ENCODE peak calls at places on chromosomes 7 and 10, in five cellular contexts. One of them, this sample, is unnamed.

GRCh38 chr7:151019130-151019447 is 5.2 kb downstream of the ATG9B start:
- DNase-seq in fibroblast of lung: no peak
- DNase-seq in suprapubic skin: no peak
- DNase-seq in GM12878: no peak
- DNase-seq in body of pancreas: no peak
- DNase-seq in this sample: no peak

GRCh38 chr7:107959527-107959898 is 43.4 kb downstream of the LAMB1 start:
- DNase-seq in fibroblast of lung: no peak
- DNase-seq in suprapubic skin: no peak
- DNase-seq in GM12878: no peak
- DNase-seq in body of pancreas: no peak
- DNase-seq in this sample: no peak

GRCh38 chr7:133504825-133505224 is 251.9 kb downstream of the EXOC4 start:
- DNase-seq in fibroblast of lung: peak; percentile 69
- DNase-seq in suprapubic skin: no peak
- DNase-seq in GM12878: no peak
- DNase-seq in body of pancreas: no peak
- DNase-seq in this sample: no peak

GRCh38 chr7:23105086-23105643 is 420 bp upstream of the KLHL7 start:
- DNase-seq in fibroblast of lung: no peak
- DNase-seq in suprapubic skin: no peak
- DNase-seq in GM12878: no peak
- DNase-seq in body of pancreas: no peak
- DNase-seq in this sample: no peak

GRCh38 chr10:65670087-65670486 is 1255.7 kb upstream of the LRRTM3 start:
- DNase-seq in fibroblast of lung: peak; percentile 88
- DNase-seq in suprapubic skin: no peak
- DNase-seq in GM12878: no peak
- DNase-seq in body of pancreas: no peak
- DNase-seq in this sample: no peak

GRCh38 chr10:122468220-122468922 is 7.0 kb downstream of the HTRA1 start:
- DNase-seq in fibroblast of lung: no peak
- DNase-seq in suprapubic skin: no peak
- DNase-seq in GM12878: no peak
- DNase-seq in body of pancreas: no peak
- DNase-seq in this sample: no peak

GRCh38 chr10:29412452-29413004 is 123.7 kb downstream of the LYZL1 start:
- DNase-seq in fibroblast of lung: no peak
- DNase-seq in suprapubic skin: no peak
- DNase-seq in GM12878: no peak
- DNase-seq in body of pancreas: no peak
- DNase-seq in this sample: no peak

GRCh38 chr10:102919237-102919959 is 1.3 kb downstream of the CNNM2 start:
- DNase-seq in fibroblast of lung: peak; percentile 19
- DNase-seq in suprapubic skin: no peak
- DNase-seq in GM12878: no peak
- DNase-seq in body of pancreas: peak; percentile 62
- DNase-seq in this sample: peak; percentile 60

GRCh38 chr10:61904711-61905445 is 3.4 kb downstream of the ARID5B start:
- DNase-seq in fibroblast of lung: peak; percentile 85
- DNase-seq in suprapubic skin: no peak
- DNase-seq in GM12878: peak; percentile 75
- DNase-seq in body of pancreas: peak; percentile 28
- DNase-seq in this sample: no peak

GRCh38 chr7:140263277-140263676 is 86.5 kb upstream of the KDM7A start:
- DNase-seq in fibroblast of lung: no peak
- DNase-seq in suprapubic skin: no peak
- DNase-seq in GM12878: no peak
- DNase-seq in body of pancreas: no peak
- DNase-seq in this sample: no peak

GRCh38 chr10:115171392-115171960 is 78.3 kb downstream of the ATRNL1 start:
- DNase-seq in fibroblast of lung: peak; percentile 1
- DNase-seq in suprapubic skin: no peak
- DNase-seq in GM12878: no peak
- DNase-seq in body of pancreas: no peak
- DNase-seq in this sample: no peak

GRCh38 chr10:129547583-129547982 is 80.5 kb downstream of the MGMT start:
- DNase-seq in fibroblast of lung: no peak
- DNase-seq in suprapubic skin: peak; percentile 45
- DNase-seq in GM12878: no peak
- DNase-seq in body of pancreas: no peak
- DNase-seq in this sample: no peak

GRCh38 chr7:98217623-98218582 is 6.7 kb downstream of the BHLHA15 start:
- DNase-seq in fibroblast of lung: peak; percentile 7
- DNase-seq in suprapubic skin: no peak
- DNase-seq in GM12878: no peak
- DNase-seq in body of pancreas: peak; percentile 61
- DNase-seq in this sample: no peak

GRCh38 chr10:118662228-118663035 is 67.0 kb upstream of the PRLHR start:
- DNase-seq in fibroblast of lung: no peak
- DNase-seq in suprapubic skin: no peak
- DNase-seq in GM12878: no peak
- DNase-seq in body of pancreas: no peak
- DNase-seq in this sample: no peak

GRCh38 chr7:116829493-116829892 is 32.9 kb upstream of the CAPZA2 start:
- DNase-seq in fibroblast of lung: no peak
- DNase-seq in suprapubic skin: no peak
- DNase-seq in GM12878: no peak
- DNase-seq in body of pancreas: no peak
- DNase-seq in this sample: no peak
- H3K4me3 ChIP-seq in fibroblast of lung: no peak overlapping the region
- H3K4me3 ChIP-seq in suprapubic skin: no peak overlapping the region
- H3K4me3 ChIP-seq in GM12878: no peak overlapping the region
- H3K4me3 ChIP-seq in body of pancreas: no peak overlapping the region
- H3K4me3 ChIP-seq in this sample: no peak overlapping the region

DNA sequence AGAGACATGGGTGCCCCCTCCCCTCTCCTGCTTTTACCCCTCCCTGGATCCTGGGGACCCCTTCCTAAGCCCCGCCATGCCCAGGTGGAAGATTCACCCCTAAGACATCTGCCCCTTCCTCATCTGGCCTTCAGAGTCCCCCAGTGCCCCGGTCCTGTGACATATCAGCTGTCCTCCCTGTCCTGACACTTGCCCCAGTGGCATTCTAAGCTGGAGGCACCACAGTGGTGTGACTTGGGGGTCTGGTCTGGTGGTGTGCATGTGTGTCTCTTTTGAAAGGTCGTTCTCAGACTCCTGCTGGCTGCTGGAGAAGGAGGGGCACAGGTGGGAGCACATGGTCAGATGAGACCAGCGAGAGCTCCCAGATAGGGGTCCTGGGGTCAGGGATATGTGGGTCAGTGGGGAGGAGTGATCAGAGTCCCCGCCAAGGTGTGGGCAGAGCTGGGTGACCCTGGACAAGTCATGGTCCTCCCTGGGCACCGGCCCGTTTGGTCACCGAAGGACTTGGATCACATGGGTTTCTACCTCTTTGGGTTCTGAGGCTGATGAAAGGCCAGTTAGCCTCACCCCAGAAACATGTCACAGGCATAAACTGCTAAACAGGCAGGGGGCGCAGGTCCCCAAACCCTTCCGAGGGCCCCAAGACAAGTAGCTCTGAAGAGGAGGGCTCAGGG is 645 bp upstream of the TFR2 start:
- DNase-seq in fibroblast of lung: no peak
- DNase-seq in suprapubic skin: no peak
- DNase-seq in GM12878: no peak
- DNase-seq in body of pancreas: no peak
- DNase-seq in this sample: no peak
- TF ChIP-seq CTCF in fibroblast of lung: no peak
- TF ChIP-seq CTCF in suprapubic skin: no peak
- TF ChIP-seq CTCF in GM12878: no peak
- TF ChIP-seq CTCF in body of pancreas: no peak
- TF ChIP-seq CTCF in this sample: no peak

GRCh38 chr10:124083740-124084397 is 9.5 kb downstream of the CHST15 start:
- DNase-seq in fibroblast of lung: no peak
- DNase-seq in suprapubic skin: no peak
- DNase-seq in GM12878: no peak
- DNase-seq in body of pancreas: no peak
- DNase-seq in this sample: no peak
- H3K27ac ChIP-seq in fibroblast of lung: no peak overlapping the region
- H3K27ac ChIP-seq in suprapubic skin: no peak overlapping the region
- H3K27ac ChIP-seq in GM12878: no peak overlapping the region
- H3K27ac ChIP-seq in body of pancreas: no peak overlapping the region
- H3K27ac ChIP-seq in this sample: no peak overlapping the region

GRCh38 chr10:133091316-133091715 is 3.6 kb downstream of the ADGRA1 start:
- DNase-seq in fibroblast of lung: no peak
- DNase-seq in suprapubic skin: no peak
- DNase-seq in GM12878: no peak
- DNase-seq in body of pancreas: no peak
- DNase-seq in this sample: no peak

GRCh38 chr10:133089461-133089800 is 1.7 kb downstream of the ADGRA1 start:
- DNase-seq in fibroblast of lung: no peak
- DNase-seq in suprapubic skin: no peak
- DNase-seq in GM12878: no peak
- DNase-seq in body of pancreas: no peak
- DNase-seq in this sample: no peak

GRCh38 chr10:133088524-133089460 is 1.1 kb downstream of the ADGRA1 start:
- DNase-seq in fibroblast of lung: no peak
- DNase-seq in suprapubic skin: no peak
- DNase-seq in GM12878: no peak
- DNase-seq in body of pancreas: no peak
- DNase-seq in this sample: no peak

GRCh38 chr10:133090101-133090500 is 2.4 kb downstream of the ADGRA1 start:
- DNase-seq in fibroblast of lung: no peak
- DNase-seq in suprapubic skin: no peak
- DNase-seq in GM12878: no peak
- DNase-seq in body of pancreas: no peak
- DNase-seq in this sample: no peak

DNA sequence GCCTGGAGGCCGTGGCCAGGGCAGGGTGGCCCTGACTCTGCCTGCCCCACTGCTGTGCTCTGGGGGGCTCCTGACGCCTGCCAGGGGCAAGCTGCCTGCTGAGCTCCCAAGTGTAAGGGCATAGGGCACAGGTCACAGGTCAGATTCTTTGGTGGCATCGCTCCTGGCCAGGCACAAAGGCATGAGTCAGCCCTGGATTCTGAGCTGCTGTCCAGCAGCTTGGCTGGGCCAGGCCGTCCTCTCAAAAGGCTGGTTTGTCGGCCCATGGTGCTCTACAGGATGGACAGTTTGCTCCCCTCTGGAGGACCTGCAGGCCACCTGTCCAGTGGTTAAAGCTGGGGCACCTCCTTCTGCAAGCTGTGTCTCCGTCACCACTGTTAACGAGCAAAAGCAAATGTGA is 2.9 kb downstream of the ADGRA1 start:
- DNase-seq in fibroblast of lung: no peak
- DNase-seq in suprapubic skin: no peak
- DNase-seq in GM12878: no peak
- DNase-seq in body of pancreas: no peak
- DNase-seq in this sample: no peak
- H3K4me3 ChIP-seq in fibroblast of lung: no peak overlapping the region
- H3K4me3 ChIP-seq in suprapubic skin: no peak overlapping the region
- H3K4me3 ChIP-seq in GM12878: no peak overlapping the region
- H3K4me3 ChIP-seq in body of pancreas: no peak overlapping the region
- H3K4me3 ChIP-seq in this sample: no peak overlapping the region

This sample was measured in thyroid gland.